ENCODE peak calls at places on chromosomes 6 and 20, in six cellular contexts. U, X, S, P, A and T are unnamed samples.

GRCh38 chr20:12847862-12848261 is 160.9 kb upstream of the SPTLC3 start:
- DNase-seq in A (no peak), S (no peak), P (no peak), X (peak), U (no peak), T (no peak)

GRCh38 chr20:3911956-3912355 is 22.8 kb downstream of the PANK2 start:
- DNase-seq in S (peak), P (no peak), A (peak), U (no peak), X (no peak), T (no peak)

GRCh38 chr6:76774750-76775396 is 688.4 kb downstream of the HTR1B start:
- DNase-seq in S (no peak), A (no peak), P (no peak), X (no peak), U (peak), T (no peak)

GRCh38 chr20:62281161-62281933 is 21.4 kb upstream of the ADRM1 start:
- DNase-seq in S (no peak), U (no peak), A (no peak), X (no peak), P (no peak), T (no peak)

GRCh38 chr6:146775227-146775626 is 176.5 kb downstream of the ADGB start:
- DNase-seq in S (no peak), X (peak), U (no peak), P (no peak), A (no peak), T (no peak)

GRCh38 chr6:1729133-1729751 is 119.5 kb downstream of the FOXC1 start:
- DNase-seq in S (no peak), U (no peak), P (no peak), X (no peak), A (peak), T (no peak)

GRCh38 chr6:40912158-40912946 is 126.7 kb downstream of the UNC5CL start:
- DNase-seq in X (peak), S (no peak), A (peak), P (peak), U (peak), T (no peak)

GRCh38 chr6:66336171-66336570 is 629.1 kb upstream of the EYS start:
- DNase-seq in A (no peak), P (no peak), X (peak), S (no peak), U (no peak), T (no peak)

GRCh38 chr6:158849899-158850806 is 31.0 kb upstream of the EZR start:
- DNase-seq in A (peak), S (peak), X (peak), U (no peak), P (peak), T (no peak)

GRCh38 chr6:130959938-130960337 is 103.1 kb downstream of the EPB41L2 start:
- DNase-seq in X (no peak), A (no peak), U (no peak), S (no peak), P (no peak), T (no peak)

GRCh38 chr6:169156108-169156821 is 97.4 kb downstream of the THBS2 start:
- DNase-seq in A (no peak), P (no peak), S (no peak), X (no peak), U (no peak), T (no peak)

GRCh38 chr6:132199343-132199742 is 201.9 kb downstream of the MOXD1 start:
- DNase-seq in X (peak), A (no peak), P (no peak), S (no peak), U (no peak), T (no peak)

GRCh38 chr6:21914121-21914973 is 320.8 kb downstream of the SOX4 start:
- DNase-seq in P (no peak), S (no peak), U (no peak), A (no peak), X (no peak), T (no peak)

GRCh38 chr6:84768442-84769174 is 4.2 kb upstream of the TBX18 start:
- DNase-seq in P (no peak), X (peak), U (no peak), S (no peak), A (no peak), T (no peak)

GRCh38 chr20:19642861-19643260 is 115.2 kb upstream of the RIN2 start:
- DNase-seq in U (no peak), P (no peak), A (no peak), X (no peak), S (no peak), T (no peak)

GRCh38 chr6:106089981-106090380 is 3.8 kb downstream of the PRDM1 start:
- DNase-seq in U (no peak), P (no peak), A (no peak), X (peak), S (no peak), T (no peak)

GRCh38 chr6:109242029-109242428 is 140.2 kb downstream of the CD164 start:
- DNase-seq in P (no peak), A (no peak), X (no peak), S (no peak), U (no peak), T (no peak)

GRCh38 chr6:129567374-129567773 is 142.6 kb downstream of the ARHGAP18 start:
- DNase-seq in X (peak), P (no peak), S (peak), A (no peak), U (no peak), T (no peak)

GRCh38 chr20:53786445-53787267 is 193.0 kb upstream of the ZNF217 start:
- DNase-seq in P (no peak), X (peak), S (no peak), A (peak), U (no peak), T (no peak)

GRCh38 chr6:30100585-30101422 is 12.1 kb downstream of the TRIM31 start:
- DNase-seq in P (peak), S (no peak), A (peak), U (peak), X (peak), T (no peak)

GRCh38 chr20:1998193-1998520 is 4.3 kb upstream of the PDYN start:
- DNase-seq in A (no peak), P (no peak), S (no peak), U (no peak), X (no peak), T (no peak)

GRCh38 chr20:42567409-42567808 is 622.3 kb downstream of the PTPRT start:
- DNase-seq in U (no peak), X (no peak), P (no peak), A (no peak), S (no peak), T (no peak)

GRCh38 chr20:18679020-18679419 is 91.2 kb downstream of the DTD1 start:
- DNase-seq in P (no peak), U (no peak), X (peak), S (peak), A (peak), T (no peak)

GRCh38 chr20:53736122-53736756 is 142.6 kb upstream of the ZNF217 start:
- DNase-seq in A (no peak), S (no peak), P (no peak), U (no peak), X (peak), T (no peak)

GRCh38 chr6:35453236-35453635 is 1.1 kb downstream of the FANCE start:
- DNase-seq in S (no peak), X (no peak), U (no peak), A (no peak), P (no peak), T (no peak)

GRCh38 chr6:148291876-148292275 is 50.8 kb upstream of the SASH1 start:
- DNase-seq in A (no peak), X (peak), S (no peak), U (no peak), P (peak), T (no peak)

GRCh38 chr6:884570-884969 is 191.6 kb upstream of the EXOC2 start:
- DNase-seq in S (no peak), U (no peak), P (no peak), A (no peak), X (no peak), T (no peak)

GRCh38 chr6:148538251-148539190 is 195.9 kb downstream of the SASH1 start:
- DNase-seq in P (peak), S (no peak), U (no peak), X (peak), A (no peak), T (no peak)

GRCh38 chr20:48797275-48797825 is 30.4 kb downstream of the PREX1 start:
- DNase-seq in A (no peak), U (no peak), P (no peak), S (peak), X (no peak), T (peak)

GRCh38 chr20:51597389-51598231 is 55.1 kb upstream of the NFATC2 start:
- DNase-seq in S (no peak), U (no peak), X (no peak), P (no peak), A (no peak), T (no peak)

GRCh38 chr6:169368200-169368599 is 114.6 kb upstream of the THBS2 start:
- DNase-seq in X (no peak), S (no peak), P (no peak), A (no peak), U (no peak), T (no peak)